ENCODE peak calls at places on chromosome 17, in eight cellular contexts. Y is ovary; P is stimulated activated CD4-positive, alpha-beta T cell treated with anti-CD3 and anti-CD28 coated beads, Interleukin-15, amount 100 ng/mL, for 1 hour; R is hippocampal formation; Z is activated CD4-positive, alpha-beta T cell treated with anti-CD3 and anti-CD28 coated beads, Interleukin-2, amount 10 ng/mL, durations not matched to agents 7 days and 5 days; G is GM23338; I is Calu3; O is cortex of kidney. A is an unnamed sample.

GRCh38 chr17:32801641-32802040 is 75.3 kb downstream of the MYO1D start:
- DNase-seq in Y (no peak), P (no peak), R (no peak), Z (no peak), G (no peak), I (no peak), O (no peak), A (no peak)

GRCh38 chr17:6639651-6640535 is 618 bp downstream of the KIAA0753 start:
- DNase-seq in Y (peak; percentile 62), P (no peak), R (no peak), Z (peak; percentile 42), G (peak; percentile 57), I (peak; percentile 23), O (no peak), A (no peak)

GRCh38 chr17:67469208-67469980 is 92.3 kb downstream of the PITPNC1 start:
- DNase-seq in Y (no peak), P (peak; percentile 10), R (no peak), Z (no peak), G (peak; percentile 37), I (no peak), O (no peak), A (no peak)

GRCh38 chr17:38877130-38877851 is 7.4 kb downstream of the LASP1 start:
- DNase-seq in Y (peak; percentile 31), P (no peak), R (peak; percentile 30), Z (peak; percentile 70), G (peak; percentile 59), I (peak; percentile 26), O (no peak), A (no peak)

GRCh38 chr17:7021993-7022778 is 664 bp upstream of the BCL6B start:
- DNase-seq in Y (peak; percentile 91), P (peak; percentile 77), R (peak; percentile 8), Z (peak; percentile 75), G (peak; percentile 90), I (peak; percentile 81), O (no peak), A (peak; percentile 65)

GRCh38 chr17:386145-386876 is 33.7 kb upstream of the RPH3AL start:
- DNase-seq in Y (peak; percentile 90), P (peak; percentile 66), R (no peak), Z (peak; percentile 54), G (peak; percentile 80), I (peak; percentile 74), O (no peak), A (peak; percentile 59)

GRCh38 chr17:6696906-6697305 is 16.3 kb downstream of the SLC13A5 start:
- DNase-seq in Y (no peak), P (no peak), R (no peak), Z (no peak), G (no peak), I (no peak), O (no peak), A (no peak)

GRCh38 chr17:77489898-77490265 is 349.1 kb downstream of the SEC14L1 start:
- DNase-seq in Y (peak; percentile 79), P (no peak), R (peak; percentile 60), Z (no peak), G (no peak), I (no peak), O (no peak), A (peak; percentile 65)

GRCh38 chr17:42236760-42237159 is 39.4 kb downstream of the STAT5B start:
- DNase-seq in Y (no peak), P (no peak), R (no peak), Z (no peak), G (no peak), I (no peak), O (no peak), A (no peak)

GRCh38 chr17:77535892-77536291 is 395.1 kb downstream of the SEC14L1 start:
- DNase-seq in Y (no peak), P (no peak), R (no peak), Z (no peak), G (no peak), I (no peak), O (no peak), A (no peak)

GRCh38 chr17:41464682-41465081 is 2.5 kb downstream of the KRT32 start:
- DNase-seq in Y (peak; percentile 61), P (no peak), R (no peak), Z (no peak), G (no peak), I (peak; percentile 74), O (no peak), A (no peak)

GRCh38 chr17:73401911-73402310 is 90.1 kb upstream of the CDC42EP4 start:
- DNase-seq in Y (peak; percentile 62), P (no peak), R (no peak), Z (peak; percentile 28), G (peak; percentile 81), I (no peak), O (no peak), A (peak; percentile 15)

GRCh38 chr17:9520649-9521435 is 54.8 kb downstream of the STX8 start:
- DNase-seq in Y (no peak), P (no peak), R (no peak), Z (no peak), G (no peak), I (no peak), O (no peak), A (no peak)

GRCh38 chr17:13403982-13404931 is 197.5 kb downstream of the HS3ST3A1 start:
- DNase-seq in Y (no peak), P (no peak), R (no peak), Z (no peak), G (peak; percentile 6), I (no peak), O (no peak), A (no peak)

GRCh38 chr17:72233981-72234380 is 113.2 kb downstream of the SOX9 start:
- DNase-seq in Y (no peak), P (no peak), R (peak; percentile 20), Z (no peak), G (no peak), I (no peak), O (no peak), A (peak; percentile 8)

GRCh38 chr17:17751489-17751995 is 70.3 kb downstream of the RAI1 start:
- DNase-seq in Y (no peak), P (no peak), R (no peak), Z (peak; percentile 70), G (no peak), I (no peak), O (no peak), A (no peak)